ENCODE peak calls at places on chromosomes 7 and 10, in five cellular contexts. R is BE2C, J is GM13977, D is adrenal gland, M is heart left ventricle. Z is an unnamed sample.

GRCh38 chr7:69825031-69825681 is 226.9 kb downstream of the AUTS2 start:
- DNase-seq in D (no peak), M (no peak), J (no peak), R (peak), Z (no peak)

GRCh38 chr10:109411897-109412296 is 511.4 kb downstream of the XPNPEP1 start:
- DNase-seq in D (no peak), R (no peak), J (no peak), M (no peak), Z (no peak)

GRCh38 chr10:74963549-74963948 is 137.1 kb downstream of the KAT6B start:
- DNase-seq in D (no peak), J (peak), R (no peak), M (no peak), Z (peak)

GRCh38 chr7:74453321-74454011 is at the start of gene GTF2IRD1:
- DNase-seq in R (peak), J (peak), D (peak), M (peak), Z (peak)

GRCh38 chr10:88979153-88979562 is 11.4 kb upstream of the FAS start:
- DNase-seq in J (no peak), D (peak), R (no peak), M (peak), Z (no peak)

GRCh38 chr10:70797840-70798239 is 12.7 kb upstream of the TBATA start:
- DNase-seq in R (no peak), M (no peak), D (no peak), J (no peak), Z (no peak)

GRCh38 chr7:1987084-1987535 is 245.6 kb downstream of the MAD1L1 start:
- DNase-seq in J (no peak), R (peak), D (no peak), M (peak), Z (no peak)

GRCh38 chr10:108616559-108617285 is 1306.6 kb downstream of the XPNPEP1 start:
- DNase-seq in J (no peak), R (no peak), M (no peak), D (no peak), Z (no peak)

GRCh38 chr10:53209941-53210611 is 437.5 kb upstream of the MBL2 start:
- DNase-seq in M (no peak), J (no peak), D (no peak), R (no peak), Z (no peak)
- TF ChIP-seq CTCF in M (peak), J (no peak), D (no peak), R (peak), Z (no peak)

DNA sequence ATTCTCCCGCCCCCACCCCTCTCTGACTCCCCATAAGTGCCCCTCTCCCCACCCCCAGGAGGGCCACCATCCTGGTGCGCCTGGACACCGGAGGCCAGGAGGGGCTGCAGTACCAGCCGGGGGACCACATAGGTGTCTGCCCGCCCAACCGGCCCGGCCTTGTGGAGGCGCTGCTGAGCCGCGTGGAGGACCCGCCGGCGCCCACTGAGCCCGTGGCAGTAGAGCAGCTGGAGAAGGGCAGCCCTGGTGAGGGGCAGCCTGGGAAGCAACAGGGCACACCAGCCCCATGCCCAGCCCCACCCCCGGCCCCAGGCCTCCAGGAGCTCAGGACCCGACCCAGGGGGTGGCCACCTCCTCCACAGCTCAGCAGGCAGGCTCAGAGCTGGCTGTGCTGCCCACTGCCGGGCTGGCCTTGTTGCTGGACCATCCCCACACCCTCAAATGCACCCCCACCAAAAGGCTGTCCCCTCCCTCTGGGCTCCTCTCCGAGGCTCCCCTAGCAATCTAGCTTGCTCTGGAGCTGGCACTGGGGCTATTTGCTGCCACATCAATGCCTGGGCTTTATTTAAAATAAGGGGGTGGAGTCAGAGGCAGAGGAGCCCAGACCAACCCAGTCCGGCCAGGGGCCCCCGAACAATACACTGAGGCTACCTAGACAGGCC is 14.8 kb downstream of the ATG9B start:
- DNase-seq in M (no peak), D (no peak), R (no peak), J (no peak), Z (peak)
- TF ChIP-seq CTCF in M (no peak), D (no peak), R (no peak), J (no peak), Z (no peak)

GRCh38 chr10:35574924-35575352 is 30.2 kb upstream of the GJD4 start:
- DNase-seq in D (no peak), J (no peak), M (no peak), R (no peak), Z (no peak)
- TF ChIP-seq CTCF in D (no peak), J (no peak), M (no peak), R (peak), Z (no peak)

GRCh38 chr7:6130007-6130587 is 98.9 kb downstream of the ANKRD61 start:
- DNase-seq in D (no peak), M (no peak), R (no peak), J (no peak), Z (no peak)
- TF ChIP-seq CTCF in D (no peak), M (no peak), R (no peak), J (no peak), Z (no peak)

Z was measured in activated CD8-positive, alpha-beta T cell treated with anti-CD3 and anti-CD28 coated beads for 36 hours.